ENCODE peak calls at places on chromosome 2, in six cellular contexts. One of them, this sample, is unnamed.

GRCh38 chr2:862723-863466 is 87.8 kb upstream of the SNTG2 start:
- DNase-seq in ureter: no peak
- DNase-seq in KBM-7: no peak
- DNase-seq in mesothelial cell of epicardium: no peak
- DNase-seq in NCI-H1417: peak; percentile 45
- DNase-seq in astrocyte of the spinal cord: no peak
- DNase-seq in this sample: no peak

GRCh38 chr2:33216508-33217182 is 259.8 kb upstream of the RASGRP3 start:
- DNase-seq in astrocyte of the spinal cord: no peak
- DNase-seq in mesothelial cell of epicardium: no peak
- DNase-seq in KBM-7: no peak
- DNase-seq in NCI-H1417: no peak
- DNase-seq in ureter: peak; percentile 56
- DNase-seq in this sample: no peak

GRCh38 chr2:121570036-121570664 is 39.5 kb downstream of the RNU4ATAC start:
- DNase-seq in KBM-7: no peak
- DNase-seq in mesothelial cell of epicardium: no peak
- DNase-seq in ureter: no peak
- DNase-seq in astrocyte of the spinal cord: no peak
- DNase-seq in NCI-H1417: no peak
- DNase-seq in this sample: no peak

GRCh38 chr2:95008311-95008710 is 17.2 kb upstream of the MAL start:
- DNase-seq in NCI-H1417: no peak
- DNase-seq in astrocyte of the spinal cord: no peak
- DNase-seq in KBM-7: no peak
- DNase-seq in mesothelial cell of epicardium: no peak
- DNase-seq in ureter: no peak
- DNase-seq in this sample: no peak

GRCh38 chr2:28448738-28449100 is 47.1 kb upstream of the PLB1 start:
- DNase-seq in ureter: no peak
- DNase-seq in KBM-7: no peak
- DNase-seq in astrocyte of the spinal cord: no peak
- DNase-seq in NCI-H1417: no peak
- DNase-seq in mesothelial cell of epicardium: no peak
- DNase-seq in this sample: no peak

GRCh38 chr2:148888003-148888501 is 13.0 kb downstream of the KIF5C start:
- DNase-seq in KBM-7: no peak
- DNase-seq in mesothelial cell of epicardium: no peak
- DNase-seq in ureter: no peak
- DNase-seq in NCI-H1417: no peak
- DNase-seq in astrocyte of the spinal cord: no peak
- DNase-seq in this sample: peak; percentile 75

GRCh38 chr2:79935771-79936657 is 368.5 kb downstream of the LRRTM1 start:
- DNase-seq in ureter: no peak
- DNase-seq in astrocyte of the spinal cord: peak; percentile 46
- DNase-seq in NCI-H1417: no peak
- DNase-seq in mesothelial cell of epicardium: no peak
- DNase-seq in KBM-7: peak; percentile 53
- DNase-seq in this sample: peak; percentile 35

GRCh38 chr2:33014268-33014667 is 67.5 kb downstream of the LTBP1 start:
- DNase-seq in astrocyte of the spinal cord: peak; percentile 40
- DNase-seq in NCI-H1417: no peak
- DNase-seq in mesothelial cell of epicardium: no peak
- DNase-seq in KBM-7: no peak
- DNase-seq in ureter: no peak
- DNase-seq in this sample: no peak

GRCh38 chr2:23711979-23712755 is 214.8 kb downstream of the ATAD2B start:
- DNase-seq in astrocyte of the spinal cord: peak; percentile 86
- DNase-seq in mesothelial cell of epicardium: no peak
- DNase-seq in KBM-7: no peak
- DNase-seq in NCI-H1417: peak; percentile 91
- DNase-seq in ureter: no peak
- DNase-seq in this sample: no peak

GRCh38 chr2:237291138-237291792 is 122.7 kb downstream of the COL6A3 start:
- DNase-seq in mesothelial cell of epicardium: peak; percentile 88
- DNase-seq in ureter: peak; percentile 95
- DNase-seq in astrocyte of the spinal cord: peak; percentile 100
- DNase-seq in KBM-7: peak; percentile 44
- DNase-seq in NCI-H1417: peak; percentile 88
- DNase-seq in this sample: peak; percentile 90

GRCh38 chr2:233495503-233496496 is 70.8 kb downstream of the USP40 start:
- DNase-seq in ureter: no peak
- DNase-seq in NCI-H1417: no peak
- DNase-seq in mesothelial cell of epicardium: no peak
- DNase-seq in KBM-7: no peak
- DNase-seq in astrocyte of the spinal cord: no peak
- DNase-seq in this sample: no peak

GRCh38 chr2:8216397-8216796 is 465.5 kb upstream of the ID2 start:
- DNase-seq in NCI-H1417: no peak
- DNase-seq in ureter: no peak
- DNase-seq in astrocyte of the spinal cord: no peak
- DNase-seq in KBM-7: no peak
- DNase-seq in mesothelial cell of epicardium: no peak
- DNase-seq in this sample: no peak

GRCh38 chr2:47767880-47768609 is 14.9 kb upstream of the MSH6 start:
- DNase-seq in astrocyte of the spinal cord: peak; percentile 41
- DNase-seq in KBM-7: peak; percentile 74
- DNase-seq in ureter: peak; percentile 56
- DNase-seq in NCI-H1417: peak; percentile 62
- DNase-seq in mesothelial cell of epicardium: peak; percentile 61
- DNase-seq in this sample: peak; percentile 34

GRCh38 chr2:137845422-137845821 is 118.9 kb upstream of the HNMT start:
- DNase-seq in KBM-7: no peak
- DNase-seq in mesothelial cell of epicardium: no peak
- DNase-seq in ureter: no peak
- DNase-seq in NCI-H1417: no peak
- DNase-seq in astrocyte of the spinal cord: no peak
- DNase-seq in this sample: no peak

GRCh38 chr2:196987654-196988364 is 61.3 kb upstream of the PGAP1 start:
- DNase-seq in ureter: peak; percentile 61
- DNase-seq in KBM-7: peak; percentile 72
- DNase-seq in mesothelial cell of epicardium: no peak
- DNase-seq in astrocyte of the spinal cord: peak; percentile 98
- DNase-seq in NCI-H1417: peak; percentile 63
- DNase-seq in this sample: peak; percentile 74

GRCh38 chr2:10768063-10768507 is 44.5 kb downstream of the PDIA6 start:
- DNase-seq in astrocyte of the spinal cord: no peak
- DNase-seq in KBM-7: no peak
- DNase-seq in mesothelial cell of epicardium: no peak
- DNase-seq in NCI-H1417: no peak
- DNase-seq in ureter: no peak
- DNase-seq in this sample: no peak

GRCh38 chr2:15765686-15766302 is 174.1 kb downstream of the DDX1 start:
- DNase-seq in KBM-7: no peak
- DNase-seq in NCI-H1417: no peak
- DNase-seq in mesothelial cell of epicardium: no peak
- DNase-seq in astrocyte of the spinal cord: no peak
- DNase-seq in ureter: no peak
- DNase-seq in this sample: no peak

GRCh38 chr2:145106293-145106692 is 586.4 kb upstream of the ZEB2 start:
- DNase-seq in ureter: no peak
- DNase-seq in NCI-H1417: no peak
- DNase-seq in mesothelial cell of epicardium: no peak
- DNase-seq in KBM-7: no peak
- DNase-seq in astrocyte of the spinal cord: no peak
- DNase-seq in this sample: no peak

GRCh38 chr2:238105506-238106338 is 5.6 kb downstream of the ESPNL start:
- DNase-seq in astrocyte of the spinal cord: no peak
- DNase-seq in mesothelial cell of epicardium: no peak
- DNase-seq in NCI-H1417: no peak
- DNase-seq in KBM-7: no peak
- DNase-seq in ureter: no peak
- DNase-seq in this sample: no peak

GRCh38 chr2:148569221-148569620 is 75.3 kb upstream of the EPC2 start:
- DNase-seq in mesothelial cell of epicardium: no peak
- DNase-seq in astrocyte of the spinal cord: no peak
- DNase-seq in ureter: no peak
- DNase-seq in KBM-7: no peak
- DNase-seq in NCI-H1417: no peak
- DNase-seq in this sample: no peak

GRCh38 chr2:74856004-74856578 is 22.2 kb downstream of the HK2 start:
- DNase-seq in astrocyte of the spinal cord: no peak
- DNase-seq in mesothelial cell of epicardium: no peak
- DNase-seq in ureter: no peak
- DNase-seq in NCI-H1417: peak; percentile 31
- DNase-seq in KBM-7: no peak
- DNase-seq in this sample: no peak

GRCh38 chr2:101473911-101474751 is 781 bp downstream of the RFX8 start:
- DNase-seq in KBM-7: peak; percentile 45
- DNase-seq in NCI-H1417: no peak
- DNase-seq in mesothelial cell of epicardium: peak; percentile 33
- DNase-seq in astrocyte of the spinal cord: peak; percentile 60
- DNase-seq in ureter: peak; percentile 51
- DNase-seq in this sample: no peak

GRCh38 chr2:197163755-197164753 is 146.5 kb downstream of the ANKRD44 start:
- DNase-seq in astrocyte of the spinal cord: no peak
- DNase-seq in mesothelial cell of epicardium: no peak
- DNase-seq in NCI-H1417: no peak
- DNase-seq in ureter: no peak
- DNase-seq in KBM-7: no peak
- DNase-seq in this sample: no peak

GRCh38 chr2:188475945-188476344 is 184.3 kb downstream of the GULP1 start:
- DNase-seq in astrocyte of the spinal cord: peak; percentile 61
- DNase-seq in mesothelial cell of epicardium: no peak
- DNase-seq in KBM-7: no peak
- DNase-seq in ureter: no peak
- DNase-seq in NCI-H1417: peak; percentile 41
- DNase-seq in this sample: no peak

GRCh38 chr2:155519731-155520130 is 812.8 kb downstream of the NR4A2 start:
- DNase-seq in ureter: no peak
- DNase-seq in mesothelial cell of epicardium: no peak
- DNase-seq in astrocyte of the spinal cord: no peak
- DNase-seq in KBM-7: no peak
- DNase-seq in NCI-H1417: no peak
- DNase-seq in this sample: no peak

GRCh38 chr2:202529389-202529788 is 105.4 kb upstream of the FAM117B start:
- DNase-seq in KBM-7: peak; percentile 13
- DNase-seq in mesothelial cell of epicardium: no peak
- DNase-seq in ureter: no peak
- DNase-seq in astrocyte of the spinal cord: peak; percentile 71
- DNase-seq in NCI-H1417: no peak
- DNase-seq in this sample: no peak

GRCh38 chr2:160916300-160916699 is 243.9 kb upstream of the TANK start:
- DNase-seq in NCI-H1417: no peak
- DNase-seq in astrocyte of the spinal cord: peak; percentile 15
- DNase-seq in ureter: no peak
- DNase-seq in KBM-7: no peak
- DNase-seq in mesothelial cell of epicardium: no peak
- DNase-seq in this sample: no peak

GRCh38 chr2:178825183-178825582 is 18.0 kb upstream of the TTN start:
- DNase-seq in mesothelial cell of epicardium: no peak
- DNase-seq in NCI-H1417: no peak
- DNase-seq in KBM-7: no peak
- DNase-seq in astrocyte of the spinal cord: peak; percentile 70
- DNase-seq in ureter: no peak
- DNase-seq in this sample: no peak

GRCh38 chr2:134838143-134838620 is at the start of gene ACMSD:
- DNase-seq in KBM-7: no peak
- DNase-seq in NCI-H1417: no peak
- DNase-seq in astrocyte of the spinal cord: no peak
- DNase-seq in ureter: no peak
- DNase-seq in mesothelial cell of epicardium: no peak
- DNase-seq in this sample: no peak

GRCh38 chr2:17429130-17429529 is 89.1 kb downstream of the RAD51AP2 start:
- DNase-seq in ureter: no peak
- DNase-seq in astrocyte of the spinal cord: peak; percentile 76
- DNase-seq in NCI-H1417: no peak
- DNase-seq in KBM-7: no peak
- DNase-seq in mesothelial cell of epicardium: no peak
- DNase-seq in this sample: no peak

GRCh38 chr2:56077352-56077915 is 106.4 kb upstream of the CCDC85A start:
- DNase-seq in ureter: no peak
- DNase-seq in mesothelial cell of epicardium: peak; percentile 27
- DNase-seq in astrocyte of the spinal cord: peak; percentile 12
- DNase-seq in NCI-H1417: peak; percentile 39
- DNase-seq in KBM-7: peak; percentile 12
- DNase-seq in this sample: peak; percentile 18

GRCh38 chr2:24577481-24577880 is 86.4 kb downstream of the NCOA1 start:
- DNase-seq in astrocyte of the spinal cord: no peak
- DNase-seq in NCI-H1417: no peak
- DNase-seq in ureter: no peak
- DNase-seq in mesothelial cell of epicardium: no peak
- DNase-seq in KBM-7: peak; percentile 36
- DNase-seq in this sample: no peak

GRCh38 chr2:74551942-74552913 is 1.5 kb downstream of the LOXL3 start:
- DNase-seq in astrocyte of the spinal cord: no peak
- DNase-seq in mesothelial cell of epicardium: no peak
- DNase-seq in NCI-H1417: no peak
- DNase-seq in KBM-7: peak; percentile 66
- DNase-seq in ureter: no peak
- DNase-seq in this sample: no peak

This sample was measured in NCI-H1092 treated with DMSO at 0.1 percent for 48 hours.